ENCODE peak calls at places on chromosome 2, in six cellular contexts. E is AG10803, C is foreskin fibroblast, B is SK-N-SH, K is transverse colon, Q is retinal pigment epithelial cell. S is an unnamed sample.

GRCh38 chr2:176902454-176902853 is 310.1 kb upstream of the HNRNPA3 start:
- DNase-seq in E (no peak), C (no peak), B (no peak), K (no peak), Q (no peak), S (no peak)

GRCh38 chr2:31694444-31694843 is 113.7 kb upstream of the SRD5A2 start:
- DNase-seq in E (no peak), C (no peak), B (peak), K (no peak), Q (no peak), S (no peak)

GRCh38 chr2:36569267-36569860 is 28.6 kb downstream of the FEZ2 start:
- DNase-seq in E (no peak), C (peak), B (no peak), K (no peak), Q (peak), S (no peak)

GRCh38 chr2:184206045-184206444 is 392.3 kb upstream of the ZNF804A start:
- DNase-seq in E (no peak), C (no peak), B (no peak), K (no peak), Q (no peak), S (no peak)

GRCh38 chr2:235713244-235713643 is 219.4 kb downstream of the AGAP1 start:
- DNase-seq in E (no peak), C (no peak), B (no peak), K (no peak), Q (no peak), S (no peak)

GRCh38 chr2:118380915-118381653 is 292.8 kb downstream of the INSIG2 start:
- DNase-seq in E (peak), C (peak), B (no peak), K (no peak), Q (no peak), S (no peak)

GRCh38 chr2:195505701-195506100 is 151.3 kb upstream of the SLC39A10 start:
- DNase-seq in E (no peak), C (no peak), B (no peak), K (no peak), Q (no peak), S (peak)

GRCh38 chr2:7972670-7973069 is 709.2 kb upstream of the ID2 start:
- DNase-seq in E (no peak), C (no peak), B (no peak), K (no peak), Q (no peak), S (no peak)

GRCh38 chr2:86519349-86519748 is 43.9 kb downstream of the CHMP3 start:
- DNase-seq in E (no peak), C (peak), B (no peak), K (no peak), Q (no peak), S (no peak)

GRCh38 chr2:8364668-8365067 is 317.2 kb upstream of the ID2 start:
- DNase-seq in E (no peak), C (no peak), B (no peak), K (peak), Q (no peak), S (no peak)

GRCh38 chr2:225735844-225736243 is 336.3 kb downstream of the NYAP2 start:
- DNase-seq in E (peak), C (peak), B (no peak), K (no peak), Q (peak), S (no peak)

GRCh38 chr2:241818943-241819270 is 9.9 kb downstream of the NEU4 start:
- DNase-seq in E (no peak), C (no peak), B (no peak), K (peak), Q (no peak), S (no peak)

GRCh38 chr2:151691621-151692020 is 42.7 kb downstream of the NEB start:
- DNase-seq in E (peak), C (no peak), B (no peak), K (no peak), Q (no peak), S (no peak)

GRCh38 chr2:122451040-122451439 is 695.6 kb downstream of the TSN start:
- DNase-seq in E (peak), C (peak), B (peak), K (no peak), Q (no peak), S (no peak)

GRCh38 chr2:71552861-71553301 is 99.5 kb downstream of the DYSF start:
- DNase-seq in E (no peak), C (no peak), B (no peak), K (no peak), Q (no peak), S (no peak)

GRCh38 chr2:8677646-8678592 is 3.9 kb upstream of the ID2 start:
- DNase-seq in E (peak), C (peak), B (peak), K (peak), Q (no peak), S (no peak)

GRCh38 chr2:147630585-147630984 is 214.2 kb upstream of the ACVR2A start:
- DNase-seq in E (peak), C (no peak), B (no peak), K (no peak), Q (no peak), S (no peak)

GRCh38 chr2:199692489-199692888 is 158.5 kb downstream of the FTCDNL1 start:
- DNase-seq in E (no peak), C (no peak), B (peak), K (peak), Q (no peak), S (no peak)

GRCh38 chr2:29063056-29063455 is 11.3 kb downstream of the PCARE start:
- DNase-seq in E (no peak), C (no peak), B (no peak), K (no peak), Q (no peak), S (no peak)

GRCh38 chr2:238097988-238098853 is 1.9 kb upstream of the ESPNL start:
- DNase-seq in E (peak), C (peak), B (peak), K (peak), Q (peak), S (peak)

GRCh38 chr2:127633556-127634065 is 12.3 kb upstream of the GPR17 start:
- DNase-seq in E (no peak), C (no peak), B (no peak), K (no peak), Q (no peak), S (no peak)

GRCh38 chr2:85577386-85578242 is at the start of gene VAMP8:
- DNase-seq in E (no peak), C (peak), B (no peak), K (peak), Q (no peak), S (peak)

GRCh38 chr2:201120500-201120899 is 4.5 kb downstream of the CFLAR start:
- DNase-seq in E (no peak), C (no peak), B (no peak), K (no peak), Q (no peak), S (no peak)

GRCh38 chr2:237955640-237956401 is 11.0 kb upstream of the UBE2F start:
- DNase-seq in E (no peak), C (peak), B (peak), K (no peak), Q (no peak), S (no peak)

GRCh38 chr2:180944372-180944771 is 36.0 kb upstream of the UBE2E3 start:
- DNase-seq in E (no peak), C (no peak), B (no peak), K (no peak), Q (no peak), S (no peak)

GRCh38 chr2:128787616-128788015 is 468.9 kb upstream of the HS6ST1 start:
- DNase-seq in E (no peak), C (no peak), B (no peak), K (no peak), Q (no peak), S (no peak)

GRCh38 chr2:182733572-182733971 is 17.5 kb downstream of the DNAJC10 start:
- DNase-seq in E (no peak), C (no peak), B (no peak), K (no peak), Q (no peak), S (no peak)

GRCh38 chr2:173669271-173669853 is 295.8 kb downstream of the SP3 start:
- DNase-seq in E (peak), C (no peak), B (no peak), K (no peak), Q (no peak), S (no peak)

GRCh38 chr2:43370705-43371104 is 144.3 kb upstream of the ZFP36L2 start:
- DNase-seq in E (peak), C (peak), B (no peak), K (no peak), Q (no peak), S (no peak)

GRCh38 chr2:111633643-111634042 is 250.3 kb downstream of the ANAPC1 start:
- DNase-seq in E (no peak), C (no peak), B (no peak), K (no peak), Q (no peak), S (no peak)

GRCh38 chr2:100197643-100198153 is 55.3 kb upstream of the AFF3 start:
- DNase-seq in E (peak), C (peak), B (peak), K (peak), Q (peak), S (no peak)

GRCh38 chr2:159703491-159703890 is 8.8 kb upstream of the MARCHF7 start:
- DNase-seq in E (no peak), C (no peak), B (no peak), K (no peak), Q (no peak), S (no peak)

GRCh38 chr2:152445375-152445774 is 110.4 kb downstream of the FMNL2 start:
- DNase-seq in E (no peak), C (no peak), B (no peak), K (no peak), Q (no peak), S (no peak)

GRCh38 chr2:85433511-85434089 is 15.1 kb downstream of the SH2D6 start:
- DNase-seq in E (peak), C (peak), B (peak), K (peak), Q (no peak), S (no peak)

GRCh38 chr2:97748397-97748796 is 35.0 kb downstream of the ZAP70 start:
- DNase-seq in E (peak), C (peak), B (peak), K (peak), Q (no peak), S (no peak)

GRCh38 chr2:105090091-105090490 is 52.2 kb downstream of the MRPS9 start:
- DNase-seq in E (no peak), C (no peak), B (no peak), K (no peak), Q (no peak), S (no peak)

GRCh38 chr2:105092797-105093196 is 54.9 kb downstream of the MRPS9 start:
- DNase-seq in E (no peak), C (no peak), B (no peak), K (no peak), Q (no peak), S (no peak)

GRCh38 chr2:105085525-105085924 is 47.7 kb downstream of the MRPS9 start:
- DNase-seq in E (no peak), C (no peak), B (no peak), K (no peak), Q (no peak), S (no peak)

GRCh38 chr2:105082107-105082506 is 44.2 kb downstream of the MRPS9 start:
- DNase-seq in E (no peak), C (no peak), B (no peak), K (no peak), Q (no peak), S (no peak)

DNA sequence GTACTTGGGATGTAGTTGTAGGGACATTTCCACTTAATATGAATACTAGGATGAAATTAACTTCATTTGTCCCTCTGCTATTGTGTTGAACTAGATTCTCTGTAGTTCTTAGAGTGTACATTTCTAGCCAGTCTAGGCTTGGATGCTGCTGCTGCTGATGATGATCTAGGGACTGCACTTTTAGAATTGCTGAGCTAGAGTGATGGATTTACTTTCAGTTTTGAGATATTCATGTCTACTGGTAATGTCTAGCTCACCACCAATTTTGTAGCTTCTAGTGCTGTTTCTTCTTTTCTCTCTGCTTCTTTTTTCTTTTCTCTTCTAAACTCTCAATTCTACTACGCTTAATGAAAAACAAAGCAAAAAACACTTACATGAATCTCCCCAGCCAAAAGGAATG is 49.4 kb downstream of the MRPS9 start:
- DNase-seq in E (no peak), C (no peak), B (no peak), K (no peak), Q (no peak), S (no peak)
- TF ChIP-seq CTCF in E (no peak), C (no peak), B (no peak), K (no peak), Q (no peak), S (no peak)

DNA sequence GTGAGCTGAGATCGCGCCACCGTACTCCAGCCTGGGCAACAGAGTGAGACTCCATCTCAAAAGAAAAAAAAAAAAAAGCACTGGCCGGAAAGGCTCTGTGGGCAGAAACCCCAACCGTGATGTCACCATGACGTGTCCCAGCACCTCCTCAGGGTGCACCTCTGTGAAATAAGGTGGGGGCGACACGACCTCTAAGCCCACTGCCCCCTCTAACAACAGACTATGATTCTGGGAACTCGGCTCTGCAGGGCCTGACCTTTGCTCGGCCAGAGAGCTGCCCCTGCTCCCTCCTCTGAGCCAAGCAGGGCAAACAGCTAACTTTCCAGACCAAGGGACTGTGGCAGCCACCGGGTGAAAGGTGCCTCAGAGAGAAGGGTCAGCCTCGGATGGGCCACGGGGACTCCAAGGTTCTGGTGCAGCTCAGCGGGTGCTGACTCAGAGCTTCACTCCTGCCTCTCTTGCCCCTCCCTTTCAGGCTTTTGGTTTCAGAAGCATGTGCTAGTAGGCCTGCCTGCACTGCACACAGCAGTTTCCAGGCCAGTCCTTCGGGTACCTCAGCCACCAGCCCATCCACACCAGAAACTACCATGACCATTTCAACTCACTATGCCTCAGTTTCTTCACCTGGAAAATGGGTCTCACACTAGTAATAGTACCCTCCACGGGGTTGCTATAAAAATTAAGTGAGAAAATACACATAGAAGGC is 8.0 kb downstream of the TMBIM1 start:
- DNase-seq in E (peak), C (peak), B (no peak), K (peak), Q (no peak), S (peak)
- H3K4me3 ChIP-seq in E (peak), C (no peak), B (no peak), K (no peak), Q (no peak), S (peak)

DNA sequence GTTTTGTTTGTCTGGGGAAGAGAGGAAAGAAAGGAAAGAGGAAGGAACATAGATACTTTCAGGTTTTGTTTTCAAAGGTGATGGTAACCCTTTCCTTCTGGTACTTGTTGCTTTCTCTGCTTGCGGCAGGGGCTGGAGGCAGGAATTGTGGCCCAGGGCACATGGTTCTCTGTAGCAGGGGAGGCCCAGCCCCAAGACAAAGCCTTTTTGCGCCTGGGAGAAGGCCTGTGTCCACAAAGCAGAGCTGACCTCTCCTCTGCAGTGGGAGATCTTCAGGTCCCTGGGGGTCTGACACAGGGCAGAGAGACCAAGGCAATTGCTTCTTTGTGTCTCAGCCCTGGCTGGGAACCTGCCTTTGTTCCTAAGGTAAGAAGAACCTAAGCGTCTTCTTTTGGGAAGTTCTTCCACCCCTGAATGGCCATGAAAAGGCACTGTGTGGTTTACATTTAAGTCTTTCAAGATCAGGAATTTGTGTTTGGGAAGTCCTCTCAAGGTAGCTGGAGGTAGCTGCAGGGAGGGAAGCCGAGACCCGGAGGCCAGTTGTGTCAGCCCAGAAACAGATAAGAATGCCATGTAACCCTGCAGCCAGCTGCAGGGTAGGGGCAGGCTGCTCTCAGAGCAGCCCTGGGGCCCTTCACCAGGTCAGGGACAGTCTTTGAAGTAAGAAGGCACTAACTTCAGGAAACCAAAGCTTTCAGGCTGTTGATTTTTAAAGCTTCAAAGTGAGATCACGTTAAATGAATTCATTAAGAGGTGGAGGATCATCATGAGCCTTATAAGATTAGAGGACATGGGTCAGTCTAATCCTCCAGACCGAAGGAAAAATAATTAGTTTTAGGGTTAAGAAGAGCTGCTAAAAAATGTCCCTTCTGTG is 119.3 kb downstream of the STPG4 start:
- DNase-seq in E (no peak), C (no peak), B (no peak), K (no peak), Q (peak), S (no peak)
- TF ChIP-seq CTCF in E (no peak), C (no peak), B (no peak), K (no peak), Q (no peak), S (no peak)

GRCh38 chr2:44952806-44953685 is 11.5 kb downstream of the SIX3 start:
- DNase-seq in E (no peak), C (no peak), B (no peak), K (no peak), Q (no peak), S (no peak)
- H3K4me3 ChIP-seq in E (peak), C (peak), B (no peak), K (no peak), Q (peak), S (no peak)

DNA sequence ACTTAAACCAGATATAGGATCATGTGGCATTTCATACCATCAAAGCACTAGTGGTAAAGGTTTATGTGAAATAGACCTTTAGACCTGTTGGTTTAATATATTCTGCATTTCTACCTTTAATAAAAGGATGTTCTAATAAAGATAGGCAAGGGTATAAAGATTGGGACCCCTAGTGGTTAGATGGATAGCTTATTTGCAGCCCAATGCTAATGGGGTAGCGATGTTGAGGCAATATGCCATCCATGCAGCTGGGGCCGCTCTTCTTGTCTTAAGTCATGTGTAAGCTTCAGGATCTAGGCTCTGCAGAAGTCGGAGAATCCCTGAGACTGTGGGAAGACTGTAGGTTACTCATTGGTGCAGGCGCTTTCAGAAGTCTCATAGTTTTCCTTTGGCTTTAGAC is 114.9 kb downstream of the ICOS start:
- DNase-seq in E (no peak), C (no peak), B (no peak), K (no peak), Q (no peak), S (no peak)
- TF ChIP-seq CTCF in E (no peak), C (no peak), B (peak), K (no peak), Q (peak), S (peak)

S was measured in GM12864.